ENCODE peak calls at places on chromosome 2, in eight cellular contexts. R is neural progenitor cell, E is GM23248, Y is OCI-LY7, G is HCT116, M is GM23338, J is PC-3, X is SK-N-SH. U is an unnamed sample.

GRCh38 chr2:201774546-201774945 is 6.2 kb downstream of the ALS2 start:
- DNase-seq in R (no peak), E (no peak), Y (no peak), G (no peak), M (no peak), J (peak), X (no peak), U (no peak)

GRCh38 chr2:16553222-16553621 is 112.4 kb downstream of the CYRIA start:
- DNase-seq in R (peak), E (peak), Y (peak), G (peak), M (peak), J (peak), X (peak), U (peak)

GRCh38 chr2:62147610-62148301 is 48.2 kb upstream of the B3GNT2 start:
- DNase-seq in R (no peak), E (peak), Y (no peak), G (no peak), M (no peak), J (peak), X (no peak), U (no peak)

GRCh38 chr2:46645681-46646162 is 166.4 kb downstream of the TMEM247 start:
- DNase-seq in R (no peak), E (peak), Y (no peak), G (no peak), M (no peak), J (peak), X (no peak), U (no peak)

GRCh38 chr2:40043191-40043590 is 264.1 kb upstream of the THUMPD2 start:
- DNase-seq in R (no peak), E (peak), Y (no peak), G (no peak), M (no peak), J (no peak), X (no peak), U (no peak)

GRCh38 chr2:67394734-67395133 is 2.4 kb upstream of the ETAA1 start:
- DNase-seq in R (no peak), E (peak), Y (no peak), G (no peak), M (no peak), J (peak), X (no peak), U (no peak)

GRCh38 chr2:179745615-179746263 is 115.7 kb downstream of the ZNF385B start:
- DNase-seq in R (no peak), E (peak), Y (no peak), G (no peak), M (no peak), J (no peak), X (no peak), U (no peak)

GRCh38 chr2:228801451-228801850 is 469.6 kb downstream of the PID1 start:
- DNase-seq in R (no peak), E (no peak), Y (no peak), G (no peak), M (no peak), J (no peak), X (no peak), U (no peak)

GRCh38 chr2:199379251-199379650 is 78.5 kb downstream of the SATB2 start:
- DNase-seq in R (no peak), E (peak), Y (no peak), G (no peak), M (no peak), J (peak), X (no peak), U (no peak)
- TF ChIP-seq EZH2phosphoT487 in R (no peak), E (no peak), Y (no peak), G (no peak), M (no peak), J (no peak), X (no peak), U (no peak)

DNA sequence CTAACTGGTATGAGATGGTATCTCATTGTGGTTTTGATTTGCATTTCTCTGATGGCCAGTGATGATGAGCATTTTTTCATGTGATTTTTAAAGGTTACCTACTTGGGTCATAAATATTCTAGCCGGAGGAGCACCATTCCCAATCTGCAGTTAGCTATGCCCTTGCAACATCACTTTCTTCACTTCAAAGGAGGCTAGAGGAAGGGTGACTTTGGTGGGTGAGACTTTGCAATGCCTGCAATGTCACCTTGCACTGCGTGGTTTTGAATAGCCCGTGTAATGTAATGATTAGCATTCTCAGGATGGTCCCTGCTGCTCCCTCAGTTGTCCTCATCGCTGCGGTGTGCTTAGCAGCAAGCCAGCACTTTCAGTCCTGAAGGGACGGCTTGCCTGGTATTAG is 56.1 kb upstream of the CHRNA1 start:
- DNase-seq in R (no peak), E (no peak), Y (no peak), G (no peak), M (no peak), J (no peak), X (no peak), U (no peak)
- H3K4me2 ChIP-seq in R (no peak), E (no peak), Y (no peak), G (no peak), M (no peak), J (no peak), X (no peak), U (no peak)

GRCh38 chr2:105813405-105813804 is 68.7 kb downstream of the NCK2 start:
- DNase-seq in R (no peak), E (no peak), Y (no peak), G (no peak), M (no peak), J (no peak), X (no peak), U (no peak)
- TF ChIP-seq EZH2phosphoT487 in R (no peak), E (no peak), Y (no peak), G (no peak), M (no peak), J (no peak), X (no peak), U (no peak)

DNA sequence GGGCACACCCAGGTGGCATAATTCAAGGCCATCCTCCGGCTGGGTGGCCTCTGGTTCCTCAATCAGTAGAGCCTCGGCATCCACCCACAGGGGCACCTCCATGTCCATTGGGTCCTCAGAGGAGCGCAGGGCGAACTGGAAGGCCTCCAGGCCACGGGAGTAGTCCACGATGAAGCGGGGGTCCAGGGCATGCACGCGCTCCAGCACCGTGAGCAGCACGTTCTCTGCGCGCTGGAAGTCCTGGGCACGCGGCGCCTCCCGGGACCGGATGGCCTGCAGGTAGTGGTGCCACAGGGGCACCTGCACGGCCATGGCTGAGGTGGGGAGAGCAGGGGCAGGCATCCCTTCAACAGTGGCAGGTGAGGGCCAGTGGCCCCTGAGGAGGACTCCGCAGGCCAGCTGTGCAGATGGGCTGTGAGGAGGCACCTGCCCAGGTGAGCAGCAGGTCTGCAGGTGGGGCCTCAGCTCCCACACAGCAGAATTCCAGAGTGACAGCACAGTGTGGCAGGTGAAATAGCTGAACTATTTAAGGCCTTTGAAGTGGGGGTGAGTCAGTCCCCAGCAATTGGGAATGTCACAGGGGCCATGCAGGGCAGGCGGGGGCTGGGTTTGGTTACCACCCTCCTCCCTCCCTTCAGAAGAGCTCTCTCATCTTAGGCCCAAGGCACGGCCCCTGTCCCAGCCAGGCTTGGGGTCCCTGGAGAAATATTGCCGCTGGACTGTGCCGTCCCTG is at the start of gene MAB21L4:
- DNase-seq in R (no peak), E (no peak), Y (no peak), G (peak), M (no peak), J (peak), X (no peak), U (no peak)
- H3K4me2 ChIP-seq in R (no peak), E (no peak), Y (no peak), G (peak), M (no peak), J (peak), X (no peak), U (no peak)

DNA sequence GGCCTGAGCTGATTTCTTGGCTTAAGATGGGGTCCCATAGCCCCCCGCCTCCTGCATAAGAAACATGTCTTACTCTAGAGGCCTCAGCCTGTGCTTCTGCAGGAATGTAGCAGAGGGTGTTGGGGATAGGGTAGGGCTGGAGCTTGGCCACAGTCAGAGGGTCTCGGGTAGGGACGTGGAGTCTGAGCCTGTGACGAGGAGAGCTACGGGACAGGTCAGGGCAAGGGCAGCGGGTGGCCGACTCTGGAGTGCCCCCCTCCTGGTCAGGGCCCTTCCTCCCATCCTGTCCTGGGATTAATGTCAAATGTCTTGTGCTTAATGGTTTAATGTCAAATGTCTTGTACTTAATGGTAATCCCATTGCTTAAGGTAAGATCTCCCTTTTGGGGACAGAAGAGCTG is 130.4 kb downstream of the GLI2 start:
- DNase-seq in R (no peak), E (no peak), Y (no peak), G (no peak), M (no peak), J (no peak), X (no peak), U (no peak)
- TF ChIP-seq EZH2phosphoT487 in R (no peak), E (no peak), Y (no peak), G (no peak), M (no peak), J (no peak), X (no peak), U (no peak)

GRCh38 chr2:205699554-205700289 is 17.4 kb downstream of the NRP2 start:
- DNase-seq in R (no peak), E (no peak), Y (no peak), G (no peak), M (no peak), J (no peak), X (no peak), U (no peak)
- H3K4me2 ChIP-seq in R (peak), E (peak), Y (peak), G (no peak), M (no peak), J (no peak), X (peak), U (no peak)

DNA sequence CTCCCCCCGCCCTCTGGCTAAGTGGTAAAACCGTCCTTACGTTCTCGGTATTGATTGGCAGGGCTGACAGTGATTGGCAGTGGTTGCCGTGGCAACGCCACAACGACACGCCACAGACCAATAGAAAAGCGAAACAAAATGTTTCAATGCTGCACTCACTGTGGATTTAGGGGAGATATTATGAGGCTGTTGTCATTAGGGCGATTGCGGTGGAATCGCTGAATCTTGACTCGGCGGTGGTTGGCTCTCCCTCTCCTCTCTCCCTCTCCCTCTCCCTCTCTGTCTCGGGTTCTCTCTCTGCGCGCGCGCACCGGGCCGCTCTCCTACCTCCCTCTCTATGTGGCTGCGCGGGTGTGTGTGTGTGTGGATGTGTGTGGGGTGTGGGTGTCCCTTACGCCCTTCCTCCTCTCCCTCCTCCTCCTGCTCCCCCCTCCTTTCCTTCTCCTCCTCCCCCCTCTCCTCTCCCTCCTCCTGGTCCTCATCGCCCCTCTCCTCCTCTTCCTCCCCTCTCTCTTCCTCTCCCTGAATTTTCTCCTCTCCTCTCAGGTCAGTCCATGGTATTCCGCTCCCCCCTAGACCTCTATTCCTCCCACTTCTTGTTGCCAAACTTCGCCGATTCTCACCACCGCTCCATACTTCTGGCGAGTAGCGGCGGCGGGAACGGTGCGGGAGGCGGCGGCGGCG is at the start of gene SIX3:
- DNase-seq in R (peak), E (peak), Y (no peak), G (peak), M (peak), J (peak), X (peak), U (peak)
- TF ChIP-seq EZH2phosphoT487 in R (no peak), E (no peak), Y (no peak), G (no peak), M (peak), J (no peak), X (no peak), U (no peak)

GRCh38 chr2:19649107-19649506 is 252.7 kb downstream of the TTC32 start:
- DNase-seq in R (no peak), E (peak), Y (no peak), G (no peak), M (no peak), J (peak), X (no peak), U (no peak)

GRCh38 chr2:19646987-19647386 is 254.8 kb downstream of the TTC32 start:
- DNase-seq in R (no peak), E (no peak), Y (no peak), G (no peak), M (no peak), J (no peak), X (no peak), U (no peak)

GRCh38 chr2:19648583-19648982 is 253.2 kb downstream of the TTC32 start:
- DNase-seq in R (no peak), E (peak), Y (no peak), G (no peak), M (no peak), J (peak), X (no peak), U (no peak)

GRCh38 chr2:19651466-19651865 is 250.3 kb downstream of the TTC32 start:
- DNase-seq in R (no peak), E (no peak), Y (no peak), G (no peak), M (no peak), J (no peak), X (no peak), U (no peak)

GRCh38 chr2:19649785-19650380 is 251.9 kb downstream of the TTC32 start:
- DNase-seq in R (no peak), E (peak), Y (no peak), G (no peak), M (no peak), J (peak), X (no peak), U (no peak)
- H3K4me2 ChIP-seq in R (no peak), E (peak), Y (no peak), G (no peak), M (no peak), J (peak), X (peak), U (no peak)

U was measured in MM.1S.